ENCODE peak calls at places on chromosomes 3 and 15, in ten cellular contexts. One of them, this sample, is unnamed.

GRCh38 chr3:63993653-63994079 is 29.6 kb downstream of the PSMD6 start:
- DNase-seq in uterus: peak; percentile 63
- DNase-seq in choroid plexus epithelial cell: peak; percentile 91
- DNase-seq in body of pancreas: peak; percentile 84
- DNase-seq in ovary: peak; percentile 54
- DNase-seq in Caco-2: peak; percentile 63
- DNase-seq in GM12865: peak; percentile 65
- DNase-seq in right lobe of liver: peak; percentile 72
- DNase-seq in SK-N-SH: peak; percentile 82
- DNase-seq in AG09309: peak; percentile 46
- DNase-seq in this sample: peak; percentile 83

GRCh38 chr15:27796405-27797085 is 302.6 kb downstream of the OCA2 start:
- DNase-seq in uterus: no peak
- DNase-seq in choroid plexus epithelial cell: no peak
- DNase-seq in body of pancreas: no peak
- DNase-seq in ovary: no peak
- DNase-seq in Caco-2: no peak
- DNase-seq in GM12865: no peak
- DNase-seq in right lobe of liver: no peak
- DNase-seq in SK-N-SH: no peak
- DNase-seq in AG09309: no peak
- DNase-seq in this sample: no peak

GRCh38 chr15:101694261-101694660 is 30.0 kb downstream of the TARS3 start:
- DNase-seq in uterus: no peak
- DNase-seq in choroid plexus epithelial cell: no peak
- DNase-seq in body of pancreas: no peak
- DNase-seq in ovary: no peak
- DNase-seq in Caco-2: no peak
- DNase-seq in GM12865: no peak
- DNase-seq in right lobe of liver: no peak
- DNase-seq in SK-N-SH: no peak
- DNase-seq in AG09309: no peak
- DNase-seq in this sample: no peak

GRCh38 chr3:169250000-169250399 is 413.5 kb downstream of the MECOM start:
- DNase-seq in uterus: no peak
- DNase-seq in choroid plexus epithelial cell: no peak
- DNase-seq in body of pancreas: no peak
- DNase-seq in ovary: no peak
- DNase-seq in Caco-2: no peak
- DNase-seq in GM12865: no peak
- DNase-seq in right lobe of liver: no peak
- DNase-seq in SK-N-SH: no peak
- DNase-seq in AG09309: no peak
- DNase-seq in this sample: no peak

GRCh38 chr15:45094358-45094730 is 19.6 kb downstream of the DUOX2 start:
- DNase-seq in uterus: no peak
- DNase-seq in choroid plexus epithelial cell: no peak
- DNase-seq in body of pancreas: no peak
- DNase-seq in ovary: no peak
- DNase-seq in Caco-2: no peak
- DNase-seq in GM12865: no peak
- DNase-seq in right lobe of liver: no peak
- DNase-seq in SK-N-SH: no peak
- DNase-seq in AG09309: no peak
- DNase-seq in this sample: no peak

GRCh38 chr15:65916664-65917406 is 47.5 kb downstream of the RAB11A start:
- DNase-seq in uterus: peak; percentile 39
- DNase-seq in choroid plexus epithelial cell: peak; percentile 82
- DNase-seq in body of pancreas: peak; percentile 67
- DNase-seq in ovary: peak; percentile 70
- DNase-seq in Caco-2: peak; percentile 66
- DNase-seq in GM12865: peak; percentile 90
- DNase-seq in right lobe of liver: peak; percentile 69
- DNase-seq in SK-N-SH: peak; percentile 91
- DNase-seq in AG09309: peak; percentile 18
- DNase-seq in this sample: peak; percentile 52

GRCh38 chr3:36734742-36735141 is 29.6 kb downstream of the DCLK3 start:
- DNase-seq in uterus: no peak
- DNase-seq in choroid plexus epithelial cell: peak; percentile 3
- DNase-seq in body of pancreas: no peak
- DNase-seq in ovary: no peak
- DNase-seq in Caco-2: no peak
- DNase-seq in GM12865: no peak
- DNase-seq in right lobe of liver: no peak
- DNase-seq in SK-N-SH: no peak
- DNase-seq in AG09309: no peak
- DNase-seq in this sample: no peak

GRCh38 chr3:50292159-50292923 is at the start of gene IFRD2:
- DNase-seq in uterus: peak; percentile 96
- DNase-seq in choroid plexus epithelial cell: peak; percentile 99
- DNase-seq in body of pancreas: peak; percentile 99
- DNase-seq in ovary: peak; percentile 95
- DNase-seq in Caco-2: peak; percentile 98
- DNase-seq in GM12865: peak; percentile 98
- DNase-seq in right lobe of liver: peak; percentile 99
- DNase-seq in SK-N-SH: peak; percentile 95
- DNase-seq in AG09309: peak; percentile 85
- DNase-seq in this sample: peak; percentile 97

GRCh38 chr3:2484162-2485026 is 385.7 kb downstream of the CNTN4 start:
- DNase-seq in uterus: no peak
- DNase-seq in choroid plexus epithelial cell: no peak
- DNase-seq in body of pancreas: no peak
- DNase-seq in ovary: no peak
- DNase-seq in Caco-2: no peak
- DNase-seq in GM12865: no peak
- DNase-seq in right lobe of liver: no peak
- DNase-seq in SK-N-SH: no peak
- DNase-seq in AG09309: no peak
- DNase-seq in this sample: no peak

GRCh38 chr15:45618813-45619212 is 16.0 kb upstream of the SQOR start:
- DNase-seq in uterus: no peak
- DNase-seq in choroid plexus epithelial cell: no peak
- DNase-seq in body of pancreas: no peak
- DNase-seq in ovary: no peak
- DNase-seq in Caco-2: no peak
- DNase-seq in GM12865: peak; percentile 40
- DNase-seq in right lobe of liver: no peak
- DNase-seq in SK-N-SH: peak; percentile 43
- DNase-seq in AG09309: no peak
- DNase-seq in this sample: no peak

GRCh38 chr3:169556909-169557308 is 106.6 kb downstream of the MECOM start:
- DNase-seq in uterus: no peak
- DNase-seq in choroid plexus epithelial cell: no peak
- DNase-seq in body of pancreas: no peak
- DNase-seq in ovary: no peak
- DNase-seq in Caco-2: no peak
- DNase-seq in GM12865: no peak
- DNase-seq in right lobe of liver: no peak
- DNase-seq in SK-N-SH: no peak
- DNase-seq in AG09309: no peak
- DNase-seq in this sample: no peak

GRCh38 chr3:115980709-115981108 is 357.4 kb downstream of the GAP43 start:
- DNase-seq in uterus: no peak
- DNase-seq in choroid plexus epithelial cell: no peak
- DNase-seq in body of pancreas: no peak
- DNase-seq in ovary: no peak
- DNase-seq in Caco-2: no peak
- DNase-seq in GM12865: peak; percentile 22
- DNase-seq in right lobe of liver: no peak
- DNase-seq in SK-N-SH: no peak
- DNase-seq in AG09309: no peak
- DNase-seq in this sample: no peak

GRCh38 chr3:194105292-194105691 is 30.7 kb upstream of the HES1 start:
- DNase-seq in uterus: no peak
- DNase-seq in choroid plexus epithelial cell: no peak
- DNase-seq in body of pancreas: no peak
- DNase-seq in ovary: no peak
- DNase-seq in Caco-2: no peak
- DNase-seq in GM12865: no peak
- DNase-seq in right lobe of liver: no peak
- DNase-seq in SK-N-SH: no peak
- DNase-seq in AG09309: no peak
- DNase-seq in this sample: no peak

GRCh38 chr3:48848816-48849515 is 1.3 kb upstream of the PRKAR2A start:
- DNase-seq in uterus: no peak
- DNase-seq in choroid plexus epithelial cell: no peak
- DNase-seq in body of pancreas: no peak
- DNase-seq in ovary: peak; percentile 31
- DNase-seq in Caco-2: peak; percentile 14
- DNase-seq in GM12865: no peak
- DNase-seq in right lobe of liver: no peak
- DNase-seq in SK-N-SH: no peak
- DNase-seq in AG09309: no peak
- DNase-seq in this sample: no peak

GRCh38 chr3:107999215-107999775 is 91.5 kb downstream of the CD47 start:
- DNase-seq in uterus: no peak
- DNase-seq in choroid plexus epithelial cell: no peak
- DNase-seq in body of pancreas: no peak
- DNase-seq in ovary: no peak
- DNase-seq in Caco-2: no peak
- DNase-seq in GM12865: no peak
- DNase-seq in right lobe of liver: no peak
- DNase-seq in SK-N-SH: no peak
- DNase-seq in AG09309: no peak
- DNase-seq in this sample: no peak

GRCh38 chr15:90988249-90988648 is 6.1 kb downstream of the PRC1 start:
- DNase-seq in uterus: no peak
- DNase-seq in choroid plexus epithelial cell: no peak
- DNase-seq in body of pancreas: no peak
- DNase-seq in ovary: no peak
- DNase-seq in Caco-2: no peak
- DNase-seq in GM12865: peak; percentile 29
- DNase-seq in right lobe of liver: no peak
- DNase-seq in SK-N-SH: peak; percentile 61
- DNase-seq in AG09309: no peak
- DNase-seq in this sample: peak; percentile 49
- H3K4me3 ChIP-seq in uterus: no peak overlapping the region
- H3K4me3 ChIP-seq in choroid plexus epithelial cell: no peak overlapping the region
- H3K4me3 ChIP-seq in body of pancreas: no peak overlapping the region
- H3K4me3 ChIP-seq in ovary: no peak overlapping the region
- H3K4me3 ChIP-seq in Caco-2: no peak overlapping the region
- H3K4me3 ChIP-seq in GM12865: peak overlapping the region; percentile 30
- H3K4me3 ChIP-seq in right lobe of liver: no peak overlapping the region
- H3K4me3 ChIP-seq in SK-N-SH: no peak overlapping the region
- H3K4me3 ChIP-seq in AG09309: no peak overlapping the region
- H3K4me3 ChIP-seq in this sample: peak overlapping the region; percentile 2

GRCh38 chr15:25947336-25948080 is 84.4 kb upstream of the ATP10A start:
- DNase-seq in uterus: no peak
- DNase-seq in choroid plexus epithelial cell: no peak
- DNase-seq in body of pancreas: peak; percentile 13
- DNase-seq in ovary: no peak
- DNase-seq in Caco-2: peak; percentile 58
- DNase-seq in GM12865: no peak
- DNase-seq in right lobe of liver: no peak
- DNase-seq in SK-N-SH: no peak
- DNase-seq in AG09309: peak; percentile 29
- DNase-seq in this sample: no peak

GRCh38 chr15:25943831-25944230 is 80.7 kb upstream of the ATP10A start:
- DNase-seq in uterus: no peak
- DNase-seq in choroid plexus epithelial cell: no peak
- DNase-seq in body of pancreas: no peak
- DNase-seq in ovary: no peak
- DNase-seq in Caco-2: no peak
- DNase-seq in GM12865: no peak
- DNase-seq in right lobe of liver: no peak
- DNase-seq in SK-N-SH: no peak
- DNase-seq in AG09309: no peak
- DNase-seq in this sample: no peak

GRCh38 chr15:25939122-25939521 is 76.0 kb upstream of the ATP10A start:
- DNase-seq in uterus: no peak
- DNase-seq in choroid plexus epithelial cell: no peak
- DNase-seq in body of pancreas: no peak
- DNase-seq in ovary: no peak
- DNase-seq in Caco-2: no peak
- DNase-seq in GM12865: peak; percentile 90
- DNase-seq in right lobe of liver: no peak
- DNase-seq in SK-N-SH: no peak
- DNase-seq in AG09309: no peak
- DNase-seq in this sample: no peak

GRCh38 chr15:25946241-25946786 is 83.2 kb upstream of the ATP10A start:
- DNase-seq in uterus: no peak
- DNase-seq in choroid plexus epithelial cell: no peak
- DNase-seq in body of pancreas: no peak
- DNase-seq in ovary: no peak
- DNase-seq in Caco-2: no peak
- DNase-seq in GM12865: no peak
- DNase-seq in right lobe of liver: no peak
- DNase-seq in SK-N-SH: no peak
- DNase-seq in AG09309: no peak
- DNase-seq in this sample: no peak

DNA sequence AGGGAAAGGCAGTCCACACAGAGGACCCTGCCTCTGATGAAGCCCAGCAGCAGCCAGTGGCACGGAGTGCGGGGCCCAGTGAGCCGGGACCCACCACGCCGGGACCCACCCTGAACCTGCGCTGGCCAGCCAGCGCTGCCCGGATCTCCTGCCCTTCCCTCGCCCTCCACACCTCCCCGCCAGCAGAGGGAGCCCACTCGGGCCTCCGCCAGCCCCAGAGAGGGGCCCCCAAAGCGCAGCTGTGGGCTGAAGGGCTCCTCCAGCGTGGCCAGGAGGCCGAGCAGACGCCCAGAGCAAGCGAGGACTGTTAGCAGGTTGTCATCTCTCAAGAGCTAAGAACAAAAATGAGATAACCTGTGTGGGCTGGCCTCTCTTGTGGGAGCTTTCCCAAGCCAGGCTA is 81.3 kb upstream of the ATP10A start:
- DNase-seq in uterus: no peak
- DNase-seq in choroid plexus epithelial cell: no peak
- DNase-seq in body of pancreas: no peak
- DNase-seq in ovary: no peak
- DNase-seq in Caco-2: no peak
- DNase-seq in GM12865: no peak
- DNase-seq in right lobe of liver: no peak
- DNase-seq in SK-N-SH: no peak
- DNase-seq in AG09309: no peak
- DNase-seq in this sample: no peak
- TF ChIP-seq CTCF in uterus: no peak
- TF ChIP-seq CTCF in choroid plexus epithelial cell: no peak
- TF ChIP-seq CTCF in body of pancreas: no peak
- TF ChIP-seq CTCF in ovary: no peak
- TF ChIP-seq CTCF in Caco-2: no peak
- TF ChIP-seq CTCF in GM12865: no peak
- TF ChIP-seq CTCF in right lobe of liver: no peak
- TF ChIP-seq CTCF in SK-N-SH: no peak
- TF ChIP-seq CTCF in AG09309: no peak
- TF ChIP-seq CTCF in this sample: no peak

GRCh38 chr3:46693897-46694235 is 387 bp upstream of the ALS2CL start:
- DNase-seq in uterus: no peak
- DNase-seq in choroid plexus epithelial cell: no peak
- DNase-seq in body of pancreas: peak; percentile 51
- DNase-seq in ovary: no peak
- DNase-seq in Caco-2: no peak
- DNase-seq in GM12865: no peak
- DNase-seq in right lobe of liver: no peak
- DNase-seq in SK-N-SH: no peak
- DNase-seq in AG09309: no peak
- DNase-seq in this sample: no peak
- H3K4me3 ChIP-seq in uterus: peak overlapping the region; percentile 55
- H3K4me3 ChIP-seq in choroid plexus epithelial cell: peak overlapping the region; percentile 38
- H3K4me3 ChIP-seq in body of pancreas: peak overlapping the region; percentile 38
- H3K4me3 ChIP-seq in ovary: peak overlapping the region; percentile 38
- H3K4me3 ChIP-seq in Caco-2: no peak overlapping the region
- H3K4me3 ChIP-seq in GM12865: no peak overlapping the region
- H3K4me3 ChIP-seq in right lobe of liver: peak overlapping the region; percentile 69
- H3K4me3 ChIP-seq in SK-N-SH: no peak overlapping the region
- H3K4me3 ChIP-seq in AG09309: peak overlapping the region; percentile 60
- H3K4me3 ChIP-seq in this sample: peak overlapping the region; percentile 60

GRCh38 chr3:128503164-128503651 is 10.2 kb upstream of the GATA2 start:
- DNase-seq in uterus: no peak
- DNase-seq in choroid plexus epithelial cell: peak; percentile 17
- DNase-seq in body of pancreas: peak; percentile 7
- DNase-seq in ovary: no peak
- DNase-seq in Caco-2: no peak
- DNase-seq in GM12865: no peak
- DNase-seq in right lobe of liver: no peak
- DNase-seq in SK-N-SH: no peak
- DNase-seq in AG09309: no peak
- DNase-seq in this sample: no peak
- TF ChIP-seq CTCF in uterus: peak; percentile 15
- TF ChIP-seq CTCF in choroid plexus epithelial cell: peak; percentile 39
- TF ChIP-seq CTCF in body of pancreas: peak; percentile 23
- TF ChIP-seq CTCF in ovary: no peak
- TF ChIP-seq CTCF in Caco-2: no peak
- TF ChIP-seq CTCF in GM12865: no peak
- TF ChIP-seq CTCF in right lobe of liver: peak; percentile 11
- TF ChIP-seq CTCF in SK-N-SH: peak; percentile 16
- TF ChIP-seq CTCF in AG09309: peak; percentile 33
- TF ChIP-seq CTCF in this sample: peak; percentile 25